ENCODE peak calls at places on chromosomes 13 and 19, in seven cellular contexts. Z is uterus, P is breast epithelium, R is ovary, K is fibroblast of the aortic adventitia, C is cardiac fibroblast, A is tibial nerve. L is an unnamed sample.

GRCh38 chr13:81929988-81930387 is 1589.1 kb upstream of the SPRY2 start:
- DNase-seq in A (no peak), P (no peak), R (no peak), C (peak; percentile 1), K (no peak), Z (no peak), L (no peak)

GRCh38 chr19:639251-640155 is at the start of gene FGF22:
- DNase-seq in K (peak; percentile 68), P (peak; percentile 91), Z (peak; percentile 93), A (peak; percentile 91), R (peak; percentile 95), C (peak; percentile 90), L (peak; percentile 95)

GRCh38 chr19:17641181-17641580 is 47.0 kb downstream of the UNC13A start:
- DNase-seq in A (no peak), R (no peak), Z (no peak), K (no peak), C (no peak), P (no peak), L (peak; percentile 22)

GRCh38 chr19:28961772-28962500 is 251.0 kb downstream of the UQCRFS1 start:
- DNase-seq in Z (no peak), P (no peak), R (no peak), C (peak; percentile 76), K (peak; percentile 90), A (no peak), L (no peak)

GRCh38 chr13:75473472-75473871 is 8.5 kb downstream of the TBC1D4 start:
- DNase-seq in P (no peak), Z (no peak), R (no peak), C (no peak), A (no peak), K (no peak), L (no peak)

GRCh38 chr19:16115309-16116039 is 3.8 kb downstream of the RAB8A start:
- DNase-seq in P (no peak), C (no peak), K (no peak), R (no peak), Z (no peak), A (no peak), L (no peak)

GRCh38 chr13:45828253-45828968 is 23.1 kb downstream of the SIAH3 start:
- DNase-seq in A (no peak), P (no peak), C (no peak), Z (no peak), K (no peak), R (no peak), L (no peak)

GRCh38 chr13:77034883-77035282 is 7.9 kb upstream of the FBXL3 start:
- DNase-seq in K (peak; percentile 47), R (no peak), P (no peak), A (no peak), Z (no peak), C (no peak), L (no peak)

DNA sequence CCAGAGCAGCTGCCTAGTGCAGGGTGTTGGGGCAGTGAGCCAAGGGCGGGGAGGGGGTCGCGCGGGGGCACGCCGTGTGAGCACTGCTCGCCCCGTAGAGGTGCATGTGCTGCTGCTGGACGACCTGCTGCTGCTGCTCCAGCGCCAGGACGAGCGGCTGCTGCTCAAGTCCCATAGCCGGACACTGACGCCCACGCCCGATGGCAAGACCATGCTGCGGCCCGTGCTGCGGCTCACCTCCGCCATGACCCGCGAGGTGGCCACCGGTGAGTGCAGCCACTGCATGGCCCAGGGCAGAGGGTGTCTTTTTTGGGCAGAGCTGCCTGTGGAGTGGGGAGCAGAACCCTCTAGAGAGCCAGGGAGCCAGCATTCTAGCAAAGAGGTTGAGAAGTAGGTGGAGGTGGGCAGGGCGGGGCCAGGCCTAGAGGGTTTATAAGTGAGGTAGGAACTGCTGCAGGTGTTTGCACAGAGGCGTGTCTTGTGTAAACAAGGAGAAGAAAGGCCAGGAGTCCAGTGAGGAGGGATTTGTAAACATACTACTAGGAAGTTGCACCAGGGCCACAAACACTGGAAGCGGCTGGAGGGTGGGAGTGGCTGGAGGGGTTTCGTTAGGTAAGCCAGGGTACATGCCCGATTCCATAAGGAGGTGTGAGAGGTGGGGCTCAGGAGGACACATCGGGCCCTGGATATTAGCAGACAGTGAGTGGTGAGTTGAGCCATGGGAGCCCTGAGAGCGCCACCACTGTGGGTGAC is 21.3 kb downstream of the ARHGEF1 start:
- DNase-seq in P (no peak), K (no peak), C (no peak), Z (no peak), R (no peak), A (no peak), L (no peak)
- H3K4me3 ChIP-seq in P (no peak overlapping the region), K (no peak overlapping the region), C (no peak overlapping the region), Z (no peak overlapping the region), R (no peak overlapping the region), A (no peak overlapping the region), L (no peak overlapping the region)

DNA sequence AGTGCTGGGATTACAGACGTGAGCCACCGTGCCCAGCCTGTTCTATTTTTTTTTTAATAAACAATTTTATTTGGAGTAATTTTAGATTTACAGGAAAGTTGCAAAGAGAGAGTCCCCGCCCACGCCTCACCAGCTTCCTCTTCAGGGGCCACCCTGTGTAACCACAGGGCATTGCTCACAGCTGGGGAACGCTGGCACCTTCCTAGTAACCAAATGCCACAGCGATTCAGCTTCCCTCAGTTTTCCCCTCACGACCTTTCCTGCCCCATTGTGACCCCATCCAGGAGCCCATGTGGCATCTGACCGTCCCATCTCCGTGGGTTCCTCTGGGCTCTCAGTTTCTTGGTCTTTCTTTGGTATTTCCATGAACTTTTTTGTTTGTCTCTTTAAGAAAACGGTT is 83.9 kb downstream of the GNG7 start:
- DNase-seq in Z (no peak), C (peak; percentile 63), R (no peak), A (peak; percentile 57), P (peak; percentile 45), K (no peak), L (peak; percentile 68)
- H3K4me3 ChIP-seq in Z (no peak overlapping the region), C (no peak overlapping the region), R (no peak overlapping the region), A (no peak overlapping the region), P (no peak overlapping the region), K (no peak overlapping the region), L (no peak overlapping the region)

GRCh38 chr13:33806470-33807248 is 11.3 kb upstream of the RFC3 start:
- DNase-seq in P (no peak), R (no peak), C (no peak), A (no peak), Z (no peak), K (no peak), L (no peak)
- H3K4me3 ChIP-seq in P (no peak overlapping the region), R (no peak overlapping the region), C (no peak overlapping the region), A (no peak overlapping the region), Z (no peak overlapping the region), K (no peak overlapping the region), L (no peak overlapping the region)

GRCh38 chr13:26810095-26810494 is 49.5 kb upstream of the GPR12 start:
- DNase-seq in P (no peak), C (no peak), Z (no peak), A (no peak), R (no peak), K (no peak), L (no peak)

GRCh38 chr13:26811636-26812035 is 51.0 kb upstream of the GPR12 start:
- DNase-seq in C (no peak), P (no peak), Z (no peak), K (no peak), A (no peak), R (no peak), L (no peak)

DNA sequence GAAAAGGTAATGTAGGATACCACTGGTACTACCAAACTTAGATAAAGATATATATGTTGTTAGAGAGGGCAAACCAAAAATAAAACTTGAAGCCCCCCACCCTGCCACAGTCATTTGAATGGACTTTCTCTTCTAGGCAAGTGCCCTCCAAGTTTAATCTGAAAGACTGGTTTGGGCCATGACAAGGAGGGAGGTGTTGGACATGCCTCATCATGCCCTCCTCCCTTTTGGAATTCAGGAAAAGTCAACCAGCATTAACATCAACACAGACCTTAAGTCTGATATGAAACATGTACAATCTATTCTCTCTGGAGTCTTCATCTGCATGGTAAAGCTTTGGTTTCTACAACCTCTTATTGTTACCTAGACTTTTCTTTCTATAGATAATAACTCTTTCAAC is 46.3 kb upstream of the GPR12 start:
- DNase-seq in C (no peak), R (no peak), K (no peak), Z (no peak), A (no peak), P (no peak), L (no peak)
- H3K4me3 ChIP-seq in C (no peak overlapping the region), R (no peak overlapping the region), K (no peak overlapping the region), Z (no peak overlapping the region), A (no peak overlapping the region), P (no peak overlapping the region), L (no peak overlapping the region)

DNA sequence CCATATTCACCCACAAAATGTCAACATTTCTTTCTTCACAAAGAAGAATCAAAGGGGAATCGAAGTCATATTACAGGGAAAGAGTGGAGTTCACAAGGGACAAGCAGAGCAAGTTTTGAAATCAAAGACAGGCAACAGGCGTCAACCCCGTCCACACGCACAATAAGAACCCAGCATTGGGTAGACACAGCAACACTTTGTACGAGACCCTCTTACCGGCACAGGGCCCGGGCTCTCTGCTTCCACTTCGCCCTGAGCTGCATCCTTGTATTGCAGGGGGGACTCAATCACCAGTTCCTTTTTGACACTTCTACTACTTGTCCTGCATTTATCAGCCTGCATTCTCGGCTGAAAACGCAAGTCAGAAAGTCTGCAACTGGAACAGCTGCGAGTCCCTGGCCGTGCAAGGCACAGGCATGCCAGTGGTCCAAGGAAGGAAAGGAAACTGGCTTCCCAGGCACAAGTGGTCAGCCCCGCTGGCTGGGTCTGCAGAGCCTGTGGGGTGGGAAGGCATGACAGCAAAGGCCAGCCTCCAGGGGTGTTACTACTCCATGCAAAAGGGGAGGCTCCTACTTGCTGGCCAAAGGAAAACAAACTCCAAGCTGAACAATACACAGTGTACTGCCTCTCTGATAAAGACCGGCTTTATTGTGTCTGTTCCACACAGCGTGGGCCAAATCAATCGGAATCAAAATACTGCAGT is at the start of gene DOCK9:
- DNase-seq in A (peak; percentile 53), P (no peak), Z (peak; percentile 39), K (peak; percentile 71), C (peak; percentile 85), R (peak; percentile 46), L (peak; percentile 68)
- H3K4me3 ChIP-seq in A (peak within 1 kb of the TSS; percentile 64), P (peak within 1 kb of the TSS; percentile 67), Z (peak within 1 kb of the TSS; percentile 35), K (peak within 1 kb of the TSS; percentile 56), C (peak within 1 kb of the TSS; percentile 60), R (peak within 1 kb of the TSS; percentile 32), L (peak within 1 kb of the TSS; percentile 62)

GRCh38 chr13:79593121-79593520 is 112.2 kb downstream of the NDFIP2 start:
- DNase-seq in K (no peak), C (peak; percentile 38), P (no peak), A (no peak), Z (no peak), R (no peak), L (no peak)
- H3K4me3 ChIP-seq in K (no peak overlapping the region), C (no peak overlapping the region), P (no peak overlapping the region), A (no peak overlapping the region), Z (no peak overlapping the region), R (no peak overlapping the region), L (no peak overlapping the region)

GRCh38 chr13:113762538-113762937 is 3.5 kb downstream of the TMEM255B start:
- DNase-seq in A (no peak), Z (no peak), K (no peak), R (no peak), P (no peak), C (no peak), L (no peak)
- H3K4me3 ChIP-seq in A (no peak overlapping the region), Z (no peak overlapping the region), K (no peak overlapping the region), R (no peak overlapping the region), P (no peak overlapping the region), C (no peak overlapping the region), L (no peak overlapping the region)

GRCh38 chr13:102599451-102600012 is 2.7 kb downstream of the TPP2 start:
- DNase-seq in P (no peak), R (no peak), C (no peak), Z (no peak), A (no peak), K (no peak), L (no peak)
- H3K4me3 ChIP-seq in P (peak overlapping the region; percentile 10), R (no peak overlapping the region), C (no peak overlapping the region), Z (no peak overlapping the region), A (no peak overlapping the region), K (no peak overlapping the region), L (peak overlapping the region; percentile 97)

L was measured in psoas muscle.